ENCODE peak calls at places on chromosome 5, in eight cellular contexts. One of them, this sample, is unnamed.

GRCh38 chr5:136201870-136202269 is 8.9 kb upstream of the SMIM32 start:
- DNase-seq in PC-3: no peak
- DNase-seq in neural progenitor cell: no peak
- DNase-seq in CD4-positive, CD25-positive, alpha-beta regulatory T cell: no peak
- DNase-seq in heart left ventricle: no peak
- DNase-seq in mesendoderm: no peak
- DNase-seq in neuronal stem cell: no peak
- DNase-seq in ovary: no peak
- DNase-seq in this sample: no peak

GRCh38 chr5:104297076-104297475 is 734.5 kb upstream of the NUDT12 start:
- DNase-seq in PC-3: peak; percentile 61
- DNase-seq in neural progenitor cell: no peak
- DNase-seq in CD4-positive, CD25-positive, alpha-beta regulatory T cell: no peak
- DNase-seq in heart left ventricle: no peak
- DNase-seq in mesendoderm: peak; percentile 67
- DNase-seq in neuronal stem cell: no peak
- DNase-seq in ovary: no peak
- DNase-seq in this sample: no peak

GRCh38 chr5:159814810-159815585 is 101.3 kb upstream of the ADRA1B start:
- DNase-seq in PC-3: peak; percentile 64
- DNase-seq in neural progenitor cell: no peak
- DNase-seq in CD4-positive, CD25-positive, alpha-beta regulatory T cell: no peak
- DNase-seq in heart left ventricle: no peak
- DNase-seq in mesendoderm: no peak
- DNase-seq in neuronal stem cell: no peak
- DNase-seq in ovary: no peak
- DNase-seq in this sample: no peak

GRCh38 chr5:32612134-32612888 is 27.0 kb downstream of the SUB1 start:
- DNase-seq in PC-3: no peak
- DNase-seq in neural progenitor cell: no peak
- DNase-seq in CD4-positive, CD25-positive, alpha-beta regulatory T cell: no peak
- DNase-seq in heart left ventricle: no peak
- DNase-seq in mesendoderm: peak; percentile 82
- DNase-seq in neuronal stem cell: no peak
- DNase-seq in ovary: no peak
- DNase-seq in this sample: no peak

GRCh38 chr5:82349651-82350050 is 71.5 kb upstream of the RPS23 start:
- DNase-seq in PC-3: peak; percentile 28
- DNase-seq in neural progenitor cell: peak; percentile 68
- DNase-seq in CD4-positive, CD25-positive, alpha-beta regulatory T cell: no peak
- DNase-seq in heart left ventricle: no peak
- DNase-seq in mesendoderm: peak; percentile 75
- DNase-seq in neuronal stem cell: peak; percentile 35
- DNase-seq in ovary: no peak
- DNase-seq in this sample: peak; percentile 57

GRCh38 chr5:179758905-179759304 is 26.3 kb downstream of the MAML1 start:
- DNase-seq in PC-3: no peak
- DNase-seq in neural progenitor cell: no peak
- DNase-seq in CD4-positive, CD25-positive, alpha-beta regulatory T cell: no peak
- DNase-seq in heart left ventricle: no peak
- DNase-seq in mesendoderm: no peak
- DNase-seq in neuronal stem cell: no peak
- DNase-seq in ovary: no peak
- DNase-seq in this sample: no peak

GRCh38 chr5:167208911-167209310 is 1082.5 kb upstream of the WWC1 start:
- DNase-seq in PC-3: peak; percentile 4
- DNase-seq in neural progenitor cell: no peak
- DNase-seq in CD4-positive, CD25-positive, alpha-beta regulatory T cell: no peak
- DNase-seq in heart left ventricle: no peak
- DNase-seq in mesendoderm: peak; percentile 71
- DNase-seq in neuronal stem cell: no peak
- DNase-seq in ovary: no peak
- DNase-seq in this sample: no peak

GRCh38 chr5:82821978-82822927 is 254.9 kb downstream of the TMEM167A start:
- DNase-seq in PC-3: peak; percentile 29
- DNase-seq in neural progenitor cell: peak; percentile 75
- DNase-seq in CD4-positive, CD25-positive, alpha-beta regulatory T cell: no peak
- DNase-seq in heart left ventricle: no peak
- DNase-seq in mesendoderm: peak; percentile 38
- DNase-seq in neuronal stem cell: no peak
- DNase-seq in ovary: no peak
- DNase-seq in this sample: no peak

GRCh38 chr5:156096259-156096658 is 230.7 kb upstream of the SGCD start:
- DNase-seq in PC-3: no peak
- DNase-seq in neural progenitor cell: no peak
- DNase-seq in CD4-positive, CD25-positive, alpha-beta regulatory T cell: no peak
- DNase-seq in heart left ventricle: no peak
- DNase-seq in mesendoderm: no peak
- DNase-seq in neuronal stem cell: no peak
- DNase-seq in ovary: no peak
- DNase-seq in this sample: no peak

GRCh38 chr5:141476132-141476909 is 555 bp downstream of the PCDHGC3 start:
- DNase-seq in PC-3: no peak
- DNase-seq in neural progenitor cell: peak; percentile 75
- DNase-seq in CD4-positive, CD25-positive, alpha-beta regulatory T cell: no peak
- DNase-seq in heart left ventricle: peak; percentile 45
- DNase-seq in mesendoderm: peak; percentile 56
- DNase-seq in neuronal stem cell: no peak
- DNase-seq in ovary: peak; percentile 68
- DNase-seq in this sample: no peak

GRCh38 chr5:113163328-113163727 is 186.7 kb downstream of the DCP2 start:
- DNase-seq in PC-3: peak; percentile 78
- DNase-seq in neural progenitor cell: no peak
- DNase-seq in CD4-positive, CD25-positive, alpha-beta regulatory T cell: no peak
- DNase-seq in heart left ventricle: no peak
- DNase-seq in mesendoderm: no peak
- DNase-seq in neuronal stem cell: no peak
- DNase-seq in ovary: no peak
- DNase-seq in this sample: no peak

DNA sequence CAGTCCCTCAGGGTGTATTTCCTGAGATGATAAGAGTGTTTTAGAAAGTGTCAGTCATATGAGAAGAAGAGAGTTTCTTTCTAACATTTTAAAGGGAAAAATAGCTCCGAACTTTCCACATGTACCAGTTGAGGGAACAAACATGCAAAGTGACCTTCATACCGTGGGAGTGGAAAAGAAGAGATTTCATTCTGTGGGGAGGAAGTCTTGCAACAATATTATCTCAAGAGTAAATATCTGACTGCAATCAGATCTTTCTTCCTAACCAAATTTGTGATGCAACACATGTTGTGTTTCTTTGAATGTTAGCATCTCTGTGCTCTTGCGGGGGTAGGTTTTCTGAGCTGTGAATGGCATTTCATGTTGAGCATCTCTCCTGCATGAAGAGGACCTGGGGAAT is 30.6 kb downstream of the ANKRD55 start:
- DNase-seq in PC-3: no peak
- DNase-seq in neural progenitor cell: no peak
- DNase-seq in CD4-positive, CD25-positive, alpha-beta regulatory T cell: no peak
- DNase-seq in heart left ventricle: no peak
- DNase-seq in mesendoderm: no peak
- DNase-seq in neuronal stem cell: no peak
- DNase-seq in ovary: no peak
- DNase-seq in this sample: no peak
- H3K27ac ChIP-seq in PC-3: no peak overlapping the region
- H3K27ac ChIP-seq in neural progenitor cell: no peak overlapping the region
- H3K27ac ChIP-seq in CD4-positive, CD25-positive, alpha-beta regulatory T cell: no peak overlapping the region
- H3K27ac ChIP-seq in heart left ventricle: no peak overlapping the region
- H3K27ac ChIP-seq in mesendoderm: no peak overlapping the region
- H3K27ac ChIP-seq in neuronal stem cell: no peak overlapping the region
- H3K27ac ChIP-seq in ovary: no peak overlapping the region
- H3K27ac ChIP-seq in this sample: no peak overlapping the region

DNA sequence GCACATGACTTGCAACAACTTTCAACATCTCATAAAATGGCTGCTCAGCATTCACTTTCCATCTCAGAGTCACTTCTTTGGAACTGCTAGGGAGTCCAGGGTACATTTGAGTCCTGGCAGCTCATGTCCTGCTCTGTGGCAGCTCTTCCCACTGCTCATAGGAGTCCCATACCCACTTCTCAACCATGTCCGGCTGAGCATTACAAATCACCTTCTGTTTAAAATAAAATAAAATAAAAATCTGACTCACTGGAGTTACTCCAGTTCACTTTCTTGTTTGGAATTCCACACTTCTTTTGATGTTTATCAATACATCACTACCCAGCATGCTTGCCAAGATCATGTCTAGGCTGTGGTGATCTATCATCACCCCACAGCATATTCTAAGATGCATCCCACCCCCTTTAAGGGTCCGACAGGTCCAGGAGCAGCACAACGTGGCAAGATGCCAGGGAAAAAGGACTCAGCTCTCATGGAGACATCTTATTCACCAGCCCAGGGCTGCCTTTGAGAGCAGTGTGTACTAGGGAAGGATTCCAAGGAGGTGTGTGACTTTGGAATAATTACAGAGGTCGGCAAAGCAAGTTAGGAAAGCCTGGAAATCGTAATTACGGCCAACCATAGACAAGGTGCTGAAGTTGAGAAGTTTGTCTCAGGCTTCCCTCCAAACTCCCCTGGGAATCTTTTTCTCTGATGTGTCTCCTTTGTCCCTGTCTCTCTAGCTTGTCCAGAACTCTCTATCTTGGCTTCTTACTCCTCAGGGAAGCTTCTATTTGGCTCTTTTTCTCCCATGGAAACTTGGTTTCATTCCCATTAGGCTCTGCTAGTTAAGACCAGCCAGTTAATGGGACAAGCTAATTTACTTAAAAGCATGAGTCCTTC is 111.4 kb upstream of the SLC1A3 start:
- DNase-seq in PC-3: peak; percentile 66
- DNase-seq in neural progenitor cell: no peak
- DNase-seq in CD4-positive, CD25-positive, alpha-beta regulatory T cell: no peak
- DNase-seq in heart left ventricle: no peak
- DNase-seq in mesendoderm: no peak
- DNase-seq in neuronal stem cell: no peak
- DNase-seq in ovary: no peak
- DNase-seq in this sample: no peak
- H3K4me3 ChIP-seq in PC-3: no peak overlapping the region
- H3K4me3 ChIP-seq in neural progenitor cell: no peak overlapping the region
- H3K4me3 ChIP-seq in CD4-positive, CD25-positive, alpha-beta regulatory T cell: no peak overlapping the region
- H3K4me3 ChIP-seq in heart left ventricle: no peak overlapping the region
- H3K4me3 ChIP-seq in mesendoderm: no peak overlapping the region
- H3K4me3 ChIP-seq in neuronal stem cell: no peak overlapping the region
- H3K4me3 ChIP-seq in ovary: no peak overlapping the region
- H3K4me3 ChIP-seq in this sample: no peak overlapping the region

DNA sequence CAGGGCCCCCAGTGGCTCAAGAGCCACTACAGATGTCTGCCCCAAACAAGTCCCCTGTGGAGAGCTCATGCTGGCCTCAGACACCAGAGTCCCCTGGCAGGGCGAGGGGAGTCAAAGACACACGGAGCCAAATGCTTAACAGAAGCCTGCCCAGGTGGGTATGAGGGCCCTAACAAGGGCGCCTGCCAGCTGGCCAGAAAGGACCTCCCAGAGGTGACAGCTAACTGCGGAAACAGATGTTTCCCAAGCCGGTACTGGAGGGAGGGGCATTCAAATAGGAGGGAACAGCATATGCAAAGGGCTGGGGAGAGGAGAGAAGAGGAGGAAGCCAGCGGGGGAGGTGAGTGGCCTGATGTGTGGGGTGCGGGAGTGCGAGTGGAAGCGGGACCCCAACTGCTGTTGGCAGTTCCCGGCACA is 933 bp downstream of the MXD3 start:
- DNase-seq in PC-3: peak; percentile 37
- DNase-seq in neural progenitor cell: peak; percentile 28
- DNase-seq in CD4-positive, CD25-positive, alpha-beta regulatory T cell: no peak
- DNase-seq in heart left ventricle: peak; percentile 36
- DNase-seq in mesendoderm: peak; percentile 60
- DNase-seq in neuronal stem cell: no peak
- DNase-seq in ovary: no peak
- DNase-seq in this sample: no peak
- H3K4me1 ChIP-seq in PC-3: peaks cover 27% of the 10 kb centered on the region
- H3K4me1 ChIP-seq in neural progenitor cell: peaks cover 12% of the 10 kb centered on the region
- H3K4me1 ChIP-seq in CD4-positive, CD25-positive, alpha-beta regulatory T cell: peaks cover 39% of the 10 kb centered on the region
- H3K4me1 ChIP-seq in heart left ventricle: peaks cover 12% of the 10 kb centered on the region
- H3K4me1 ChIP-seq in mesendoderm: peaks cover 4% of the 10 kb centered on the region
- H3K4me1 ChIP-seq in neuronal stem cell: peaks cover 12% of the 10 kb centered on the region
- H3K4me1 ChIP-seq in ovary: peaks cover 3% of the 10 kb centered on the region
- H3K4me1 ChIP-seq in this sample: peaks cover 2% of the 10 kb centered on the region

DNA sequence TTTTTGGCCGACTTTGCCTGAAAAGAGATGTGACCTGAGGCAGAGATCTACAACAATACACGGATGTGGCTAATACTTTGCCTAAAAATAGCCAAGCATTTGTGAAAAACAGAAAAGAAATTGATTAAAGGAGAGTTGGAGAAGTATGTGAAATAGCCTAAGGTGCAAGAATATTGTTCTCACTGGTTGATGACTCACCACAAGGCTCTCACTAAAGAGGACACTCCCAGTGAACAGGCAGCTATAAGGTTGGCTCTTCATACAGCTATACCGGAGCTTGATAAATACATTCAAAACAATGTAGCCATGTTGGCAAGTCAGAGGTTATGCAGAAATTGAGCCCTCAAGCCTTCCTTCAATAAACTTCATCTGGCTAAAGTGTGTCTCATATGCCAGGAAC is 317.2 kb upstream of the GRAMD2B start:
- DNase-seq in PC-3: peak; percentile 37
- DNase-seq in neural progenitor cell: no peak
- DNase-seq in CD4-positive, CD25-positive, alpha-beta regulatory T cell: no peak
- DNase-seq in heart left ventricle: no peak
- DNase-seq in mesendoderm: no peak
- DNase-seq in neuronal stem cell: no peak
- DNase-seq in ovary: no peak
- DNase-seq in this sample: no peak
- H3K27ac ChIP-seq in PC-3: no peak overlapping the region
- H3K27ac ChIP-seq in neural progenitor cell: no peak overlapping the region
- H3K27ac ChIP-seq in CD4-positive, CD25-positive, alpha-beta regulatory T cell: no peak overlapping the region
- H3K27ac ChIP-seq in heart left ventricle: no peak overlapping the region
- H3K27ac ChIP-seq in mesendoderm: no peak overlapping the region
- H3K27ac ChIP-seq in neuronal stem cell: no peak overlapping the region
- H3K27ac ChIP-seq in ovary: no peak overlapping the region
- H3K27ac ChIP-seq in this sample: no peak overlapping the region

GRCh38 chr5:105330185-105330584 is 1767.6 kb upstream of the NUDT12 start:
- DNase-seq in PC-3: no peak
- DNase-seq in neural progenitor cell: no peak
- DNase-seq in CD4-positive, CD25-positive, alpha-beta regulatory T cell: no peak
- DNase-seq in heart left ventricle: no peak
- DNase-seq in mesendoderm: no peak
- DNase-seq in neuronal stem cell: no peak
- DNase-seq in ovary: no peak
- DNase-seq in this sample: no peak
- H3K4me3 ChIP-seq in PC-3: no peak overlapping the region
- H3K4me3 ChIP-seq in neural progenitor cell: no peak overlapping the region
- H3K4me3 ChIP-seq in CD4-positive, CD25-positive, alpha-beta regulatory T cell: no peak overlapping the region
- H3K4me3 ChIP-seq in heart left ventricle: no peak overlapping the region
- H3K4me3 ChIP-seq in mesendoderm: no peak overlapping the region
- H3K4me3 ChIP-seq in neuronal stem cell: no peak overlapping the region
- H3K4me3 ChIP-seq in ovary: no peak overlapping the region
- H3K4me3 ChIP-seq in this sample: no peak overlapping the region

DNA sequence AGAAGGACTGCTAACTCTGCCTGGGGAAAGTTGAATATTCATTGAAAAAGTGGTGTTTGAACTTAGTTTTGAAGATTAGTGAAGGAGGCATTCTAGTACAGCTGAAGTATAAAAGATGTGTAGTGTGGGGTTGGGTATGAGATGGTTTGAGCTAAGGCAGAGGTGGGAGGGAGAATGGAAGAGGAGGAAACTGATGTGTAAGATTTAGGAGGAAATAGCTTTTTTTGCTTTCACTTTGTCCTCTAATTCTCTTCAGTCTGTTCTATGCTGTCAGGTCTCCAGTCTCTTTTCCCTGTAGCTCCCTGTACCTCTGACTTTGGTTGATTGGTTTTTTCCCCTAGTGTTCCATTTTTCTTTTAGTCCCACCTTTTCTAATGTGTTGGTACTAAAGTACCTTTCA is 9.0 kb downstream of the CREBRF start:
- DNase-seq in PC-3: no peak
- DNase-seq in neural progenitor cell: no peak
- DNase-seq in CD4-positive, CD25-positive, alpha-beta regulatory T cell: no peak
- DNase-seq in heart left ventricle: no peak
- DNase-seq in mesendoderm: no peak
- DNase-seq in neuronal stem cell: no peak
- DNase-seq in ovary: no peak
- DNase-seq in this sample: no peak
- H3K4me1 ChIP-seq in PC-3: no peaks in the 10 kb centered on the region
- H3K4me1 ChIP-seq in neural progenitor cell: no peaks in the 10 kb centered on the region
- H3K4me1 ChIP-seq in CD4-positive, CD25-positive, alpha-beta regulatory T cell: peaks cover 40% of the 10 kb centered on the region
- H3K4me1 ChIP-seq in heart left ventricle: peaks cover 7% of the 10 kb centered on the region
- H3K4me1 ChIP-seq in mesendoderm: no peaks in the 10 kb centered on the region
- H3K4me1 ChIP-seq in neuronal stem cell: no peaks in the 10 kb centered on the region
- H3K4me1 ChIP-seq in ovary: peaks cover 14% of the 10 kb centered on the region
- H3K4me1 ChIP-seq in this sample: no peaks in the 10 kb centered on the region